ENCODE peak calls at places on chromosome 10, in ten cellular contexts. One of them, this sample, is unnamed.

GRCh38 chr10:101014230-101014884 is 14.7 kb downstream of the LZTS2 start:
- DNase-seq in GM12891: no peak
- DNase-seq in breast epithelium: peak
- DNase-seq in HepG2: no peak
- DNase-seq in transverse colon: peak
- DNase-seq in A549: peak
- DNase-seq in uterus: peak
- DNase-seq in tibial nerve: peak
- DNase-seq in NB4: peak
- DNase-seq in heart left ventricle: peak
- DNase-seq in this sample: peak

GRCh38 chr10:27742195-27742925 is 3.3 kb downstream of the MKX start:
- DNase-seq in GM12891: peak
- DNase-seq in breast epithelium: peak
- DNase-seq in HepG2: peak
- DNase-seq in transverse colon: peak
- DNase-seq in A549: peak
- DNase-seq in uterus: peak
- DNase-seq in tibial nerve: peak
- DNase-seq in NB4: peak
- DNase-seq in heart left ventricle: peak
- DNase-seq in this sample: peak

GRCh38 chr10:7971949-7972348 is 82.5 kb upstream of the GATA3 start:
- DNase-seq in GM12891: no peak
- DNase-seq in breast epithelium: no peak
- DNase-seq in HepG2: no peak
- DNase-seq in transverse colon: no peak
- DNase-seq in A549: no peak
- DNase-seq in uterus: no peak
- DNase-seq in tibial nerve: no peak
- DNase-seq in NB4: no peak
- DNase-seq in heart left ventricle: no peak
- DNase-seq in this sample: no peak

GRCh38 chr10:89431977-89432376 is 17.6 kb downstream of the IFIT5 start:
- DNase-seq in GM12891: no peak
- DNase-seq in breast epithelium: no peak
- DNase-seq in HepG2: peak
- DNase-seq in transverse colon: no peak
- DNase-seq in A549: no peak
- DNase-seq in uterus: no peak
- DNase-seq in tibial nerve: no peak
- DNase-seq in NB4: no peak
- DNase-seq in heart left ventricle: no peak
- DNase-seq in this sample: no peak

GRCh38 chr10:75042292-75042974 is 69.0 kb upstream of the SAMD8 start:
- DNase-seq in GM12891: no peak
- DNase-seq in breast epithelium: no peak
- DNase-seq in HepG2: no peak
- DNase-seq in transverse colon: no peak
- DNase-seq in A549: no peak
- DNase-seq in uterus: no peak
- DNase-seq in tibial nerve: no peak
- DNase-seq in NB4: no peak
- DNase-seq in heart left ventricle: no peak
- DNase-seq in this sample: no peak

GRCh38 chr10:16816142-16816541 is 1.1 kb downstream of the RSU1 start:
- DNase-seq in GM12891: no peak
- DNase-seq in breast epithelium: no peak
- DNase-seq in HepG2: no peak
- DNase-seq in transverse colon: no peak
- DNase-seq in A549: no peak
- DNase-seq in uterus: no peak
- DNase-seq in tibial nerve: no peak
- DNase-seq in NB4: peak
- DNase-seq in heart left ventricle: no peak
- DNase-seq in this sample: peak

GRCh38 chr10:82463165-82463564 is 588.2 kb downstream of the NRG3 start:
- DNase-seq in GM12891: no peak
- DNase-seq in breast epithelium: no peak
- DNase-seq in HepG2: no peak
- DNase-seq in transverse colon: no peak
- DNase-seq in A549: no peak
- DNase-seq in uterus: no peak
- DNase-seq in tibial nerve: no peak
- DNase-seq in NB4: no peak
- DNase-seq in heart left ventricle: no peak
- DNase-seq in this sample: no peak

GRCh38 chr10:102673961-102674511 is 29.8 kb downstream of the TRIM8 start:
- DNase-seq in GM12891: peak
- DNase-seq in breast epithelium: no peak
- DNase-seq in HepG2: peak
- DNase-seq in transverse colon: peak
- DNase-seq in A549: no peak
- DNase-seq in uterus: peak
- DNase-seq in tibial nerve: no peak
- DNase-seq in NB4: no peak
- DNase-seq in heart left ventricle: peak
- DNase-seq in this sample: peak

GRCh38 chr10:129404091-129404490 is 63.0 kb upstream of the MGMT start:
- DNase-seq in GM12891: no peak
- DNase-seq in breast epithelium: no peak
- DNase-seq in HepG2: no peak
- DNase-seq in transverse colon: no peak
- DNase-seq in A549: no peak
- DNase-seq in uterus: no peak
- DNase-seq in tibial nerve: no peak
- DNase-seq in NB4: no peak
- DNase-seq in heart left ventricle: no peak
- DNase-seq in this sample: no peak

GRCh38 chr10:30433286-30433778 is 652 bp upstream of the MAP3K8 start:
- DNase-seq in GM12891: no peak
- DNase-seq in breast epithelium: peak
- DNase-seq in HepG2: peak
- DNase-seq in transverse colon: peak
- DNase-seq in A549: peak
- DNase-seq in uterus: peak
- DNase-seq in tibial nerve: peak
- DNase-seq in NB4: peak
- DNase-seq in heart left ventricle: peak
- DNase-seq in this sample: peak

GRCh38 chr10:88728107-88728763 is 22.2 kb downstream of the LIPK start:
- DNase-seq in GM12891: no peak
- DNase-seq in breast epithelium: no peak
- DNase-seq in HepG2: peak
- DNase-seq in transverse colon: peak
- DNase-seq in A549: no peak
- DNase-seq in uterus: no peak
- DNase-seq in tibial nerve: no peak
- DNase-seq in NB4: peak
- DNase-seq in heart left ventricle: no peak
- DNase-seq in this sample: peak

GRCh38 chr10:128568979-128569378 is 442.8 kb upstream of the MKI67 start:
- DNase-seq in GM12891: no peak
- DNase-seq in breast epithelium: no peak
- DNase-seq in HepG2: no peak
- DNase-seq in transverse colon: no peak
- DNase-seq in A549: no peak
- DNase-seq in uterus: no peak
- DNase-seq in tibial nerve: no peak
- DNase-seq in NB4: no peak
- DNase-seq in heart left ventricle: no peak
- DNase-seq in this sample: no peak

GRCh38 chr10:34405611-34406462 is 409.3 kb downstream of the PARD3 start:
- DNase-seq in GM12891: no peak
- DNase-seq in breast epithelium: no peak
- DNase-seq in HepG2: peak
- DNase-seq in transverse colon: no peak
- DNase-seq in A549: no peak
- DNase-seq in uterus: no peak
- DNase-seq in tibial nerve: no peak
- DNase-seq in NB4: no peak
- DNase-seq in heart left ventricle: no peak
- DNase-seq in this sample: no peak

DNA sequence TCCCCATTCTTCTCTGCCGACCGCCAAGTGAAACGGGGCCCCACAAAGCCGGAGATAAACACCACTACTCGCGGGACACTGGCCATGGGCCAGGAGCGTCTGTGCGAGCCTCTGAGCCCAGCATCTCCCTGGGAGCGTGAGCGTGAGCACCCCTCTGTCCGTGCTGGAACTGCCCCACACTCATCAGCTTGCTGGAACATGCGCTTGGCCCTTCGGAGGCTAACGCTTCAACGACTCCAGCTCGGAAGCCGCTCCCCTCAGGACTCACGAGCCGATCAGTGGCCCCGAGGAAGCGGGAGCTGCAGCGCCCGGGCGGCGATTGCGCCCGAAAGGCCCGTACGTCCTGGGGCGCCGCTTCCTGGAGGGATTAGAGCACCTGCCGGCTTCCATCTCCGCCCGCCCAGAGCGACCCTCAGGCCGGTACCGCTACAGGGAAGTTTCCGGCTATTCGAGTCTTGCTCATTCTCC is 1.2 kb downstream of the TLL2 start:
- DNase-seq in GM12891: peak
- DNase-seq in breast epithelium: no peak
- DNase-seq in HepG2: no peak
- DNase-seq in transverse colon: peak
- DNase-seq in A549: no peak
- DNase-seq in uterus: peak
- DNase-seq in tibial nerve: no peak
- DNase-seq in NB4: peak
- DNase-seq in heart left ventricle: peak
- DNase-seq in this sample: peak
- TF ChIP-seq POLR2A in GM12891: no peak
- TF ChIP-seq POLR2A in breast epithelium: no peak
- TF ChIP-seq POLR2A in HepG2: no peak
- TF ChIP-seq POLR2A in transverse colon: no peak
- TF ChIP-seq POLR2A in A549: no peak
- TF ChIP-seq POLR2A in uterus: no peak
- TF ChIP-seq POLR2A in tibial nerve: no peak
- TF ChIP-seq POLR2A in NB4: no peak
- TF ChIP-seq POLR2A in heart left ventricle: no peak
- TF ChIP-seq POLR2A in this sample: no peak

GRCh38 chr10:110825510-110825909 is 46.2 kb upstream of the PDCD4 start:
- DNase-seq in GM12891: no peak
- DNase-seq in breast epithelium: no peak
- DNase-seq in HepG2: no peak
- DNase-seq in transverse colon: no peak
- DNase-seq in A549: no peak
- DNase-seq in uterus: no peak
- DNase-seq in tibial nerve: no peak
- DNase-seq in NB4: no peak
- DNase-seq in heart left ventricle: no peak
- DNase-seq in this sample: no peak

GRCh38 chr10:110824152-110824441 is 47.6 kb upstream of the PDCD4 start:
- DNase-seq in GM12891: no peak
- DNase-seq in breast epithelium: no peak
- DNase-seq in HepG2: no peak
- DNase-seq in transverse colon: no peak
- DNase-seq in A549: no peak
- DNase-seq in uterus: no peak
- DNase-seq in tibial nerve: no peak
- DNase-seq in NB4: no peak
- DNase-seq in heart left ventricle: no peak
- DNase-seq in this sample: no peak

GRCh38 chr10:110822708-110823291 is 48.9 kb upstream of the PDCD4 start:
- DNase-seq in GM12891: no peak
- DNase-seq in breast epithelium: no peak
- DNase-seq in HepG2: no peak
- DNase-seq in transverse colon: no peak
- DNase-seq in A549: no peak
- DNase-seq in uterus: no peak
- DNase-seq in tibial nerve: no peak
- DNase-seq in NB4: no peak
- DNase-seq in heart left ventricle: no peak
- DNase-seq in this sample: no peak

GRCh38 chr10:110822065-110822707 is 49.5 kb upstream of the PDCD4 start:
- DNase-seq in GM12891: no peak
- DNase-seq in breast epithelium: no peak
- DNase-seq in HepG2: no peak
- DNase-seq in transverse colon: no peak
- DNase-seq in A549: no peak
- DNase-seq in uterus: no peak
- DNase-seq in tibial nerve: no peak
- DNase-seq in NB4: no peak
- DNase-seq in heart left ventricle: no peak
- DNase-seq in this sample: peak

GRCh38 chr10:110824660-110825059 is 47.1 kb upstream of the PDCD4 start:
- DNase-seq in GM12891: no peak
- DNase-seq in breast epithelium: no peak
- DNase-seq in HepG2: no peak
- DNase-seq in transverse colon: no peak
- DNase-seq in A549: no peak
- DNase-seq in uterus: no peak
- DNase-seq in tibial nerve: no peak
- DNase-seq in NB4: no peak
- DNase-seq in heart left ventricle: no peak
- DNase-seq in this sample: no peak
- TF ChIP-seq POLR2A in GM12891: no peak
- TF ChIP-seq POLR2A in breast epithelium: no peak
- TF ChIP-seq POLR2A in HepG2: no peak
- TF ChIP-seq POLR2A in transverse colon: no peak
- TF ChIP-seq POLR2A in A549: no peak
- TF ChIP-seq POLR2A in uterus: no peak
- TF ChIP-seq POLR2A in tibial nerve: no peak
- TF ChIP-seq POLR2A in NB4: no peak
- TF ChIP-seq POLR2A in heart left ventricle: no peak
- TF ChIP-seq POLR2A in this sample: no peak

GRCh38 chr10:32958085-32958991 is at the start of gene ITGB1:
- DNase-seq in GM12891: peak
- DNase-seq in breast epithelium: peak
- DNase-seq in HepG2: peak
- DNase-seq in transverse colon: peak
- DNase-seq in A549: peak
- DNase-seq in uterus: peak
- DNase-seq in tibial nerve: peak
- DNase-seq in NB4: peak
- DNase-seq in heart left ventricle: peak
- DNase-seq in this sample: peak
- TF ChIP-seq POLR2A in GM12891: no peak
- TF ChIP-seq POLR2A in breast epithelium: peak
- TF ChIP-seq POLR2A in HepG2: peak
- TF ChIP-seq POLR2A in transverse colon: peak
- TF ChIP-seq POLR2A in A549: peak
- TF ChIP-seq POLR2A in uterus: peak
- TF ChIP-seq POLR2A in tibial nerve: peak
- TF ChIP-seq POLR2A in NB4: peak
- TF ChIP-seq POLR2A in heart left ventricle: peak
- TF ChIP-seq POLR2A in this sample: peak

DNA sequence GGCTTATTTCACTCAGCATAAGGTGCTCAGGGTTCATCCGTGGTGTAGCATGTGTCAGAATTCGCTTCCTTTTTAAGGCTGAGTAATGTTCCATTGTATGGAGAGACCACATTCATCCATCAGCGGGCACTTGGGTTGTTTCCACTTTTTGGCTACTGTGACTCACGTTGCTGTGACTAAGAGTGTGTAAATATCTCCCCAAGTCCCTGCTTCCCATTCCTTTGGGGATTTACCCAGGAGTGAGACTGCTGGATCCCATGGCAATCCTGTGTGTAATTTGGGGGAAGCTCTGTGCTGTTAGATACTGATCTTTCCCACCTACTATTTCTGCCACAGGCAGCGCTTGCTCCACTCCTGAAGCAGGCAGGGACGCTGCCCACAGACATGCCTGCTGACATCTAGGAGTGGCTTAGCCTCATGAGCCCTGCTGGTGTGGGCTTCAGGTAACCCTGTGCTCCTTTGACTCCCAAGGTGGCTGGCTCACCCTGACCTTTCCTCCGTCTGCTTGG is 346.0 kb downstream of the FRMD4A start:
- DNase-seq in GM12891: no peak
- DNase-seq in breast epithelium: no peak
- DNase-seq in HepG2: no peak
- DNase-seq in transverse colon: no peak
- DNase-seq in A549: peak
- DNase-seq in uterus: no peak
- DNase-seq in tibial nerve: no peak
- DNase-seq in NB4: no peak
- DNase-seq in heart left ventricle: no peak
- DNase-seq in this sample: no peak
- TF ChIP-seq POLR2A in GM12891: no peak
- TF ChIP-seq POLR2A in breast epithelium: no peak
- TF ChIP-seq POLR2A in HepG2: no peak
- TF ChIP-seq POLR2A in transverse colon: no peak
- TF ChIP-seq POLR2A in A549: no peak
- TF ChIP-seq POLR2A in uterus: no peak
- TF ChIP-seq POLR2A in tibial nerve: no peak
- TF ChIP-seq POLR2A in NB4: no peak
- TF ChIP-seq POLR2A in heart left ventricle: no peak
- TF ChIP-seq POLR2A in this sample: no peak

This sample was measured in erythroblast.